ENCODE peak calls at places on chromosomes 13 and 19, in nine cellular contexts. Z is fibroblast of mammary gland, L is mucosa of descending colon, J is HFF-Myc, U is choroid plexus epithelial cell, P is fibroblast of the aortic adventitia, N is heart left ventricle, Y is adrenal gland, M is prostate gland. W is an unnamed sample.
A peak's percentile ranks its signal among the peaks of the same experiment; 100 is the strongest.

GRCh38 chr19:12994701-12995595 is at the start of gene NFIX:
- DNase-seq in Z (no peak), L (peak; percentile 72), J (no peak), U (peak; percentile 44), P (peak; percentile 62), N (peak; percentile 73), Y (peak; percentile 74), M (no peak), W (peak; percentile 43)

GRCh38 chr13:101202590-101202989 is 213.7 kb downstream of the NALCN start:
- DNase-seq in Z (no peak), L (no peak), J (no peak), U (no peak), P (no peak), N (no peak), Y (no peak), M (no peak), W (no peak)

GRCh38 chr19:1130801-1131717 is 27.3 kb downstream of the GPX4 start:
- DNase-seq in Z (no peak), L (peak; percentile 85), J (no peak), U (no peak), P (peak; percentile 21), N (no peak), Y (no peak), M (no peak), W (no peak)

GRCh38 chr19:3039641-3040077 is 10.6 kb upstream of the TLE2 start:
- DNase-seq in Z (no peak), L (no peak), J (no peak), U (no peak), P (no peak), N (no peak), Y (peak; percentile 83), M (no peak), W (no peak)

GRCh38 chr19:1333789-1334188 is 48.1 kb downstream of the EFNA2 start:
- DNase-seq in Z (no peak), L (no peak), J (no peak), U (no peak), P (no peak), N (no peak), Y (no peak), M (no peak), W (no peak)

GRCh38 chr13:104750377-104750776 is 1684.2 kb upstream of the SLC10A2 start:
- DNase-seq in Z (no peak), L (no peak), J (no peak), U (peak; percentile 70), P (no peak), N (no peak), Y (no peak), M (no peak), W (no peak)

GRCh38 chr19:10808937-10809655 is 26.9 kb downstream of the TMED1 start:
- DNase-seq in Z (peak; percentile 64), L (no peak), J (no peak), U (peak; percentile 95), P (peak; percentile 43), N (no peak), Y (no peak), M (no peak), W (no peak)

GRCh38 chr13:23856008-23856750 is 33.0 kb downstream of the MIPEP start:
- DNase-seq in Z (no peak), L (no peak), J (no peak), U (no peak), P (no peak), N (no peak), Y (no peak), M (no peak), W (no peak)

DNA sequence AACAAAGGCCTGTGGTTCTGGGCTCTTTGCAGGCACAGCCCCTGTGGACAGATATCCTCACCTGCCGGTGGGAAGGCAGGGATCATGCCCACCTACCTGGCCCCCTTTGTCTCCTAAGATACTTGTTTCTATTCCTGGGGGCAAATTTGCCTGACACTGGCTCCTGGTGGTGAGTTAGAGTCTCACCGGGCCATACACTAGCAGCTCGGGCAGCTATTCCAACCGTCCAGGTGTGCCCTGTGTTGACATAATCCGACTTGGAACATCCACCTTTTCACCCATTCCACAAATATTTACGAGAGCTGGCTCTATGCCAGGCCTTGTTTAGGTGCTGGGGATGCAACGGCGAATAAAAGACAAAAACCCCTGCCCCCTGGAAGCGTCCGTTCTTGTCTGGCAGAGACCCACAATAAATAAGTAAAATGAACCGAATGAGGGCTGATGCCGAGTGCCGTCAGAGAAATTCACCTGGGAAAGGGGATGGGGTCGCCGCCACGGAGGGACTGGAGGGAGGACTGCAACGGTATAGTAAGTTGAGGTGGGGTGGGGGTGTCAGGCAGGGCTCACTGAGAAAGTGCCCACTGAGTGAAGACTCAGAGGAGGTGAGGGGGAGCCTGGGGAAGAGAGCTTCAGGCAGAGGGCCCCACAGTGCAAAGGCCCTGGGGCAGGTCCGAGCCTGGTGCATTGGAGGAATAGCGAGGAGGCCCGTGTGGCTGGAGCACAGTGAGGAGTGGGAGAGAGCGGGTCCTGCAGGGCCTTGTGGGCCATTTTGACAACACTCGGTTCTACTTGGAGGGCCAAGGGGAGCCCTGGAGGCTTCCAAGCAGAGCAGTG is 43.2 kb upstream of the RANBP3 start:
- DNase-seq in Z (no peak), L (peak; percentile 29), J (no peak), U (no peak), P (no peak), N (no peak), Y (no peak), M (peak; percentile 87), W (no peak)
- TF ChIP-seq CTCF in Z (no peak), L (no peak), J (no peak), U (peak; percentile 16), P (no peak), N (no peak), Y (no peak), M (no peak), W (peak; percentile 33)

GRCh38 chr13:89951341-89951740 is 1396.1 kb upstream of the MIR17HG start:
- DNase-seq in Z (peak; percentile 1), L (no peak), J (no peak), U (no peak), P (no peak), N (peak; percentile 26), Y (no peak), M (no peak), W (no peak)
- TF ChIP-seq CTCF in Z (no peak), L (no peak), J (no peak), U (no peak), P (no peak), N (no peak), Y (no peak), M (no peak), W (no peak)

GRCh38 chr19:49772850-49773432 is 6.1 kb downstream of the AP2A1 start:
- DNase-seq in Z (no peak), L (no peak), J (no peak), U (no peak), P (no peak), N (no peak), Y (no peak), M (no peak), W (no peak)

GRCh38 chr19:49774969-49775368 is 8.2 kb downstream of the AP2A1 start:
- DNase-seq in Z (no peak), L (no peak), J (no peak), U (no peak), P (no peak), N (no peak), Y (no peak), M (no peak), W (no peak)

GRCh38 chr19:49770529-49770928 is 3.7 kb downstream of the AP2A1 start:
- DNase-seq in Z (no peak), L (no peak), J (no peak), U (no peak), P (no peak), N (no peak), Y (peak; percentile 34), M (no peak), W (no peak)

GRCh38 chr19:49773663-49774305 is 7.0 kb downstream of the AP2A1 start:
- DNase-seq in Z (no peak), L (no peak), J (no peak), U (no peak), P (no peak), N (no peak), Y (no peak), M (no peak), W (no peak)

DNA sequence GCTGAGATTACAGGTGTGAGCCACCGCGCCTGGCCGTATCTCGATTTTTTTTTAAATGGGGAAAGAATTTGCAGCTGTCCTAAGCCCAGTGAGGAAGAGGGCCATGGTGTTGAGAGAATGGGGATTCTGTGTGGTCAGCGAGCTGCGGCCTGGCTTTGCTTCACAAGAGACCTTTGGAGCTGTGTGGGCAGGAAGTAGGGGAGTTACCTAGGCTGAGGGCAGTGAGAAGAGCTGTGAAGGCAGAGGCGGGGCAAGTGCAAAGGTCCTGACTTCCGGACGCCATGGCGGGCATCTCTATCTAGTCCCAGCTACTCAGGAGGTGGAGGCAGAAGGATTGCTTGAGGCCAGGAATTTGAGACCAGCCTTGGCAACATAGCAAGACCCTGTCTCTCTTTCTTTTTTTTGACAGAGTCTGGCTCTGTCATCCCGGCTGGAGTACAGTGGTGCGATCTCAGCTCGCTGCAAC is 4.9 kb downstream of the AP2A1 start:
- DNase-seq in Z (no peak), L (no peak), J (no peak), U (no peak), P (no peak), N (no peak), Y (no peak), M (no peak), W (no peak)
- TF ChIP-seq CTCF in Z (no peak), L (no peak), J (no peak), U (no peak), P (no peak), N (no peak), Y (no peak), M (no peak), W (no peak)

GRCh38 chr19:14091086-14091884 is 734 bp upstream of the SAMD1 start:
- DNase-seq in Z (peak; percentile 58), L (peak; percentile 91), J (no peak), U (peak; percentile 59), P (peak; percentile 60), N (no peak), Y (peak; percentile 49), M (no peak), W (peak; percentile 62)

GRCh38 chr19:14089412-14089661 is 1.2 kb downstream of the SAMD1 start:
- DNase-seq in Z (peak; percentile 35), L (no peak), J (no peak), U (peak; percentile 46), P (peak; percentile 39), N (no peak), Y (no peak), M (no peak), W (no peak)

GRCh38 chr19:14088634-14089411 is 1.7 kb downstream of the SAMD1 start:
- DNase-seq in Z (no peak), L (no peak), J (no peak), U (no peak), P (no peak), N (no peak), Y (no peak), M (no peak), W (no peak)

GRCh38 chr19:14090509-14091085 is at the start of gene SAMD1:
- DNase-seq in Z (peak; percentile 80), L (peak; percentile 94), J (no peak), U (peak; percentile 91), P (peak; percentile 89), N (peak; percentile 95), Y (peak; percentile 94), M (peak; percentile 90), W (peak; percentile 66)

DNA sequence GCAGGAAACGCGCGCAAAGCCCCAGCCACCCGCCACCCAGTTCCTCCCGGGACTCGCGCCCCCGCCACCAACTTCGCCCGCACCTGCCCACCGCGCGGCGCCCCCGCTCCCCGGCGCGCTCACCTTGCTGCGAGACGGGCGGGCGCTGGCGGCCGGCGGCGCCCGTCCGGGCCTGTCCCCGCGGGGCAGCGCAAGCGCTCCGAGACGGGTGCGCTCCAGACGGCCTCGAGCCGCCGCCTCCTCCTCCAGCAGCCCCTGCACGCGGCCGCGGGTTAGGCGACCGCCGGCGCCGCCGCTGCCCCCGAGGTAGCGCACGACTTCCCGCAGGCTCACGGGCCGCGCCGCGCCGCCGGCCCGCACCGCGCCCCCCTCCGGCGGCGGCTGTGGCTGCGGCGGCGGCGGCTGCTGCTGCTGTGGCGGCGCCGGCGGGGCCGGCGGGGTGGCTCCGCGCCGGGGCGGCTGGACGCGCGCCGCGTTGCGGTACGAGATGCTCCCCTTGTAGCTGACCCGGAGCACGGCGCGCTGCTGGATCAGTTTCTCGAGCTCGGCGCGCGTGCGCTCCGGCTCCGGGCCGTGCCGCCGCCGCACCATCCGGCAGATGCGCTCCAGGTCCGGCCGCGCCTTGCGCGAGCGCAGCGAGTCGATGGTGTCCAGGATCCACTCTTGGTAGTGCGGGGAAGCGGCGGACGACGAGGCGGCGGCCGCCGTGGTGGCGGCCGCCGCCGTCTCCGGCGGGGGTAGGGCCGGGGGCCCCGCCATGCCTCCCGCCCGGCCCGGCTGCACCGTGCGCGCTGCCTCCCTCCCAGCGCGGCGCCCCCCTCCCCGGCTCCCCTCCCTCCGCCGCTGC is 666 bp downstream of the SAMD1 start:
- DNase-seq in Z (peak; percentile 64), L (peak; percentile 80), J (no peak), U (peak; percentile 77), P (peak; percentile 57), N (peak; percentile 67), Y (peak; percentile 68), M (no peak), W (peak; percentile 45)
- TF ChIP-seq CTCF in Z (no peak), L (no peak), J (no peak), U (no peak), P (peak; percentile 5), N (peak; percentile 21), Y (peak; percentile 24), M (no peak), W (no peak)